ENCODE peak calls at places on chromosomes 4 and X, in seven cellular contexts. T is stimulated activated naive CD8-positive, alpha-beta T cell treated with anti-CD3 and anti-CD28 coated beads, Interleukin-15, Interleukin-2, amounts not matched to agents 100 U/mL and 50 U/mL, for 24 hours; Q is AG09319; Z is astrocyte of the hippocampus; K is activated naive CD8-positive, alpha-beta T cell treated with anti-CD3 and anti-CD28 coated beads for 36 hours; Y is heart left ventricle; U is NCI-H2029 treated with DMSO at 0.1 percent for 48 hours. R is an unnamed sample.

GRCh38 chr4:10093801-10094552 is 22.6 kb downstream of the WDR1 start:
- DNase-seq in T (peak; percentile 47), Q (no peak), Z (peak; percentile 96), K (no peak), Y (no peak), U (no peak), R (peak; percentile 91)

GRCh38 chr4:23212558-23212957 is 519.8 kb downstream of the GBA3 start:
- DNase-seq in T (no peak), Q (no peak), Z (no peak), K (no peak), Y (no peak), U (no peak), R (no peak)

GRCh38 chr4:172758586-172759340 is 409.8 kb upstream of the GALNT7 start:
- DNase-seq in T (no peak), Q (no peak), Z (peak; percentile 22), K (no peak), Y (no peak), U (no peak), R (no peak)

GRCh38 chr4:8819421-8820177 is 52.0 kb downstream of the HMX1 start:
- DNase-seq in T (no peak), Q (no peak), Z (no peak), K (no peak), Y (peak; percentile 7), U (no peak), R (no peak)

GRCh38 chr4:19729873-19730735 is 521.6 kb upstream of the SLIT2 start:
- DNase-seq in T (no peak), Q (no peak), Z (no peak), K (peak; percentile 0), Y (peak; percentile 22), U (no peak), R (peak; percentile 41)

GRCh38 chr4:169270156-169270809 is 473 bp downstream of the SH3RF1 start:
- DNase-seq in T (peak; percentile 44), Q (no peak), Z (peak; percentile 73), K (peak; percentile 41), Y (peak; percentile 70), U (no peak), R (peak; percentile 50)

GRCh38 chrX:113297456-113297855 is 456.8 kb upstream of the AMOT start:
- DNase-seq in T (no peak), Q (no peak), Z (no peak), K (no peak), Y (no peak), U (no peak), R (no peak)

GRCh38 chr4:168854216-168854921 is 155.7 kb downstream of the CBR4 start:
- DNase-seq in T (no peak), Q (no peak), Z (no peak), K (no peak), Y (peak; percentile 47), U (no peak), R (peak; percentile 83)

GRCh38 chr4:83449009-83449408 is 6.6 kb downstream of the HELQ start:
- DNase-seq in T (no peak), Q (no peak), Z (no peak), K (no peak), Y (no peak), U (no peak), R (no peak)

GRCh38 chr4:124631760-124632159 is 80.8 kb downstream of the ANKRD50 start:
- DNase-seq in T (no peak), Q (peak; percentile 80), Z (peak; percentile 92), K (peak; percentile 1), Y (peak; percentile 56), U (no peak), R (peak; percentile 90)

GRCh38 chr4:184906480-184907097 is 80.8 kb upstream of the ACSL1 start:
- DNase-seq in T (no peak), Q (no peak), Z (no peak), K (no peak), Y (no peak), U (no peak), R (no peak)

GRCh38 chrX:14899607-14900006 is 26.4 kb downstream of the MOSPD2 start:
- DNase-seq in T (no peak), Q (no peak), Z (peak; percentile 39), K (no peak), Y (no peak), U (no peak), R (peak; percentile 50)

GRCh38 chr4:128862608-128863313 is 53.3 kb downstream of the JADE1 start:
- DNase-seq in T (peak; percentile 26), Q (no peak), Z (peak; percentile 24), K (peak; percentile 24), Y (no peak), U (no peak), R (no peak)

GRCh38 chr4:177308842-177309524 is 691 bp upstream of the NEIL3 start:
- DNase-seq in T (no peak), Q (no peak), Z (no peak), K (peak; percentile 1), Y (no peak), U (no peak), R (no peak)

GRCh38 chr4:52566136-52567031 is 92.7 kb downstream of the USP46 start:
- DNase-seq in T (no peak), Q (no peak), Z (peak; percentile 16), K (no peak), Y (no peak), U (no peak), R (peak; percentile 37)

GRCh38 chrX:12984629-12985303 is 9.9 kb downstream of the TMSB4X start:
- DNase-seq in T (peak; percentile 49), Q (no peak), Z (peak; percentile 76), K (peak; percentile 55), Y (no peak), U (no peak), R (peak; percentile 54)

GRCh38 chr4:41145571-41146078 is 68.7 kb downstream of the APBB2 start:
- DNase-seq in T (no peak), Q (no peak), Z (no peak), K (no peak), Y (no peak), U (no peak), R (no peak)

GRCh38 chr4:177562163-177562562 is 119.9 kb upstream of the AGA start:
- DNase-seq in T (no peak), Q (no peak), Z (no peak), K (no peak), Y (no peak), U (no peak), R (no peak)

GRCh38 chr4:42143996-42144395 is 8.5 kb downstream of the BEND4 start:
- DNase-seq in T (no peak), Q (no peak), Z (no peak), K (no peak), Y (no peak), U (no peak), R (no peak)

GRCh38 chr4:114163051-114163450 is 183.6 kb upstream of the ARSJ start:
- DNase-seq in T (no peak), Q (no peak), Z (no peak), K (no peak), Y (no peak), U (no peak), R (peak; percentile 57)

GRCh38 chr4:52984469-52984868 is 122.4 kb downstream of the RASL11B start:
- DNase-seq in T (no peak), Q (no peak), Z (no peak), K (no peak), Y (no peak), U (no peak), R (peak; percentile 56)

R was measured in fibroblast of villous mesenchyme.